ENCODE peak calls at places on chromosomes 4 and X, in nine cellular contexts. Q is tibial nerve; O is sigmoid colon; F is aorta; X is lower lobe of right lung; E is caudate nucleus; V is uterus; P is CD8-positive, alpha-beta T cell; M is body of pancreas. Y is an unnamed sample.

GRCh38 chr4:169823685-169824084 is 65.9 kb upstream of the HPF1 start:
- DNase-seq in Q (no peak), O (no peak), F (no peak), X (no peak), E (no peak), V (no peak), P (no peak), M (peak; percentile 31), Y (no peak)

GRCh38 chrX:30875957-30876356 is 13.1 kb downstream of the TAB3 start:
- DNase-seq in Q (no peak), O (no peak), F (no peak), X (no peak), E (no peak), V (no peak), P (no peak), M (no peak), Y (no peak)

GRCh38 chr4:74840931-74841330 is 46.6 kb upstream of the BTC start:
- DNase-seq in Q (no peak), O (no peak), F (no peak), X (no peak), E (no peak), V (no peak), P (no peak), M (no peak), Y (no peak)

GRCh38 chrX:69068295-69069085 is 96.8 kb downstream of the PJA1 start:
- DNase-seq in Q (no peak), O (peak; percentile 28), F (peak; percentile 2), X (no peak), E (no peak), V (peak; percentile 1), P (no peak), M (no peak), Y (no peak)

GRCh38 chr4:3500634-3501101 is 31.6 kb downstream of the LRPAP1 start:
- DNase-seq in Q (no peak), O (no peak), F (no peak), X (no peak), E (no peak), V (no peak), P (no peak), M (no peak), Y (no peak)

GRCh38 chr4:2186133-2186864 is 55.6 kb downstream of the HAUS3 start:
- DNase-seq in Q (no peak), O (no peak), F (no peak), X (no peak), E (no peak), V (no peak), P (no peak), M (peak; percentile 45), Y (no peak)

GRCh38 chr4:144283496-144283895 is 143.0 kb upstream of the GYPA start:
- DNase-seq in Q (no peak), O (no peak), F (no peak), X (no peak), E (no peak), V (no peak), P (no peak), M (no peak), Y (no peak)

GRCh38 chrX:82370978-82371646 is 1137.0 kb upstream of the POU3F4 start:
- DNase-seq in Q (no peak), O (no peak), F (no peak), X (no peak), E (no peak), V (no peak), P (no peak), M (no peak), Y (no peak)

GRCh38 chrX:113384628-113385027 is 544.0 kb upstream of the AMOT start:
- DNase-seq in Q (peak; percentile 53), O (no peak), F (no peak), X (no peak), E (no peak), V (no peak), P (no peak), M (no peak), Y (no peak)

GRCh38 chr4:3306465-3306864 is 13.6 kb downstream of the RGS12 start:
- DNase-seq in Q (no peak), O (no peak), F (peak; percentile 67), X (peak; percentile 28), E (no peak), V (no peak), P (no peak), M (no peak), Y (no peak)

GRCh38 chr4:145177906-145178538 is 2.4 kb downstream of the OTUD4 start:
- DNase-seq in Q (peak; percentile 13), O (no peak), F (no peak), X (no peak), E (no peak), V (no peak), P (no peak), M (no peak), Y (no peak)

GRCh38 chr4:142278663-142279062 is 567.4 kb downstream of the INPP4B start:
- DNase-seq in Q (no peak), O (no peak), F (no peak), X (no peak), E (no peak), V (no peak), P (no peak), M (no peak), Y (no peak)

GRCh38 chrX:1391370-1391706 is 575 bp downstream of the SLC25A6 start:
- DNase-seq in Q (no peak), O (no peak), F (no peak), X (no peak), E (no peak), V (no peak), P (no peak), M (peak; percentile 92), Y (peak; percentile 97)

GRCh38 chr4:113116414-113117345 is 67.2 kb downstream of the ANK2 start:
- DNase-seq in Q (no peak), O (no peak), F (no peak), X (no peak), E (peak; percentile 14), V (no peak), P (no peak), M (no peak), Y (no peak)

GRCh38 chr4:77044458-77045124 is 31.2 kb downstream of the CCNI start:
- DNase-seq in Q (no peak), O (no peak), F (no peak), X (no peak), E (no peak), V (no peak), P (no peak), M (no peak), Y (no peak)

DNA sequence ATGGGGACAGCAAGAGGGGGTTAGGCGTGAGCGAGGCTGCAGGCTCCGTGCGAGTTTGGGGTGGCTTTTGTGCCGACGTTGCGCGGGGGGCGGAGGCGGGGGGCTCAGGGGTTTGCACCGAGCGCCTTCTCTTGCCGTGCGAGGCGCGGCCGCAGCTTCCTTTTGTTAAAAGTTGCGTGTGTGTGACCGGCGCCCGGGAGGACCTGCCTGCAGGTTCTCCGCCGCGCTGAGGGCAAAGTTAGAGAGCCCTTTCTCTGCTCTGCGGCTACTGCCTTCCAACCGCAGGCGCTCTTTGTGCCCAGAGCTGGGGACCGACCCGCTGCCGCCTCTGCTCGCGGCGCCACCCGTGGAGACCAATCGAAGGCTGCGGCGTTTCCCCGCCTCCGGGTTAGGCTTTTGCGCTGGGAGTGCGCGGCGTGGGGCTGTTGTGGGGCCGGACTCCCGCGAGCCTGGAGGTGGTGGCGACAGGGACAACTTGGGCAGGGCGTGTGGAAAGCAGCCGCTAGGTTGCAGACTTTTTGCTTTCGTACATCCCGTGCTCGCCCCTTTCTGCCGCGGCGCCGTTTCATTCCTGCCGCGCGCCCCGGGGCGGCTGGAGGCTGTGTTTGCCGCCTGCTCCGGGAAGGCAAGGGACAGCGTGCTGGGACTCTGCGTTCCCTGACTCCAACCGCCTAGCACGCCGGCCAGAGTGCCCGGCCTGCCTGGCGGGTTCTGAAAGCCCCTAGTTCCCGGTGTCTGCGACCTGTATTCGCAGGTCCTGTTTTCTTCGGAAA is 750 bp downstream of the KIT start:
- DNase-seq in Q (peak; percentile 10), O (no peak), F (peak; percentile 85), X (peak; percentile 64), E (peak; percentile 33), V (peak; percentile 18), P (peak; percentile 12), M (peak; percentile 57), Y (peak; percentile 52)
- H3K27ac ChIP-seq in Q (no peak overlapping the region), O (peak overlapping the region; percentile 12), F (peak overlapping the region; percentile 4), X (peak overlapping the region; percentile 56), E (peak overlapping the region; percentile 48), V (no peak overlapping the region), P (no peak overlapping the region), M (no peak overlapping the region), Y (no peak overlapping the region)

GRCh38 chr4:65999518-65999871 is 329.2 kb upstream of the EPHA5 start:
- DNase-seq in Q (no peak), O (no peak), F (no peak), X (no peak), E (no peak), V (no peak), P (no peak), M (no peak), Y (no peak)
- H3K27ac ChIP-seq in Q (no peak overlapping the region), O (no peak overlapping the region), F (no peak overlapping the region), X (no peak overlapping the region), E (no peak overlapping the region), V (no peak overlapping the region), P (no peak overlapping the region), M (no peak overlapping the region), Y (no peak overlapping the region)

DNA sequence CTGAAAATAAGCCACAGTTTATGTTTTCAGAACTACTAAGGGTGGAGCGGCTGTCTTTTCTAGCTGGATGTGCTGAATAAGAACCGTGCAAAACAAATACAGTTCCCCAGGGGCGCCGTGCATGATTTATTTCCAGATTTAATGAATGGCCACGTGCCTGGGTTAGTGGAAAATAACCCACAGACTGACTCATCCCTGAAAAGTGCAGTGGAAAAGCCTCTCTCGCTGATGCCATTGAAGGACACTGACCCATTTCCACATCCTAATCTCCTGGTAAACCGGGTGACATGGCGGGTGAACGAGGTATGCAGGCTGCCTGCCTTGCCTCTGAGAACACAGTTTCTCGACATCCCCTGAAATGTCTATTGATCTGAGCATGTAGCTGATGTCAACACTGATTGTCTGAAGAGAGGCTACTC is 77.1 kb upstream of the SCOC start:
- DNase-seq in Q (peak; percentile 93), O (peak; percentile 91), F (peak; percentile 78), X (no peak), E (no peak), V (peak; percentile 91), P (no peak), M (peak; percentile 25), Y (peak; percentile 74)
- H3K27ac ChIP-seq in Q (no peak overlapping the region), O (peak overlapping the region; percentile 52), F (no peak overlapping the region), X (no peak overlapping the region), E (no peak overlapping the region), V (peak overlapping the region; percentile 74), P (no peak overlapping the region), M (peak overlapping the region; percentile 0), Y (no peak overlapping the region)

GRCh38 chr4:89334830-89335229 is 27.2 kb upstream of the GPRIN3 start:
- DNase-seq in Q (no peak), O (no peak), F (no peak), X (no peak), E (no peak), V (no peak), P (no peak), M (no peak), Y (no peak)

GRCh38 chr4:89331197-89331596 is 23.6 kb upstream of the GPRIN3 start:
- DNase-seq in Q (no peak), O (no peak), F (no peak), X (no peak), E (no peak), V (no peak), P (no peak), M (no peak), Y (no peak)

GRCh38 chr4:89334311-89334710 is 26.7 kb upstream of the GPRIN3 start:
- DNase-seq in Q (no peak), O (no peak), F (no peak), X (no peak), E (no peak), V (no peak), P (no peak), M (no peak), Y (no peak)

GRCh38 chr4:89329280-89329679 is 21.7 kb upstream of the GPRIN3 start:
- DNase-seq in Q (no peak), O (no peak), F (no peak), X (no peak), E (no peak), V (no peak), P (no peak), M (no peak), Y (no peak)

GRCh38 chr4:89331637-89332544 is 24.3 kb upstream of the GPRIN3 start:
- DNase-seq in Q (no peak), O (no peak), F (no peak), X (no peak), E (no peak), V (no peak), P (no peak), M (no peak), Y (no peak)
- H3K27ac ChIP-seq in Q (no peak overlapping the region), O (no peak overlapping the region), F (no peak overlapping the region), X (peak overlapping the region; percentile 38), E (no peak overlapping the region), V (no peak overlapping the region), P (no peak overlapping the region), M (no peak overlapping the region), Y (no peak overlapping the region)